ENCODE peak calls at places on chromosomes 1 and 21, in nine cellular contexts. Q is vagina, Y is BJ, N is astrocyte of the spinal cord, O is mesothelial cell of epicardium, L is neural crest cell, P is MCF 10A, H is PC-9, M is HFF-Myc. S is an unnamed sample.

GRCh38 chr1:2003564-2004131 is at the start of gene CFAP74:
- DNase-seq in P (no peak), O (peak), L (peak), M (no peak), N (no peak), Q (no peak), Y (no peak), H (peak), S (peak)

GRCh38 chr1:54273837-54274192 is 73.8 kb downstream of the MRPL37 start:
- DNase-seq in Q (no peak), L (no peak), P (no peak), O (no peak), Y (no peak), N (peak), H (no peak), M (no peak), S (no peak)

GRCh38 chr1:63148825-63149645 is 173.3 kb upstream of the FOXD3 start:
- DNase-seq in N (peak), L (peak), Y (no peak), P (peak), M (peak), Q (no peak), H (peak), O (no peak), S (no peak)

GRCh38 chr1:1779691-1780597 is 1.7 kb upstream of the NADK start:
- DNase-seq in Q (no peak), H (peak), L (no peak), N (peak), Y (no peak), M (no peak), O (no peak), P (peak), S (no peak)

GRCh38 chr1:219876798-219877209 is 51.6 kb downstream of the SLC30A10 start:
- DNase-seq in N (peak), H (no peak), Q (no peak), M (no peak), P (peak), Y (no peak), L (no peak), O (no peak), S (no peak)

GRCh38 chr1:94553323-94553730 is 11.8 kb upstream of the F3 start:
- DNase-seq in P (peak), H (no peak), L (no peak), Q (no peak), N (peak), Y (no peak), M (no peak), O (no peak), S (no peak)

GRCh38 chr21:43305336-43305665 is 121.6 kb downstream of the SIK1 start:
- DNase-seq in O (no peak), N (no peak), Q (no peak), P (no peak), H (no peak), M (no peak), L (no peak), Y (no peak), S (no peak)

GRCh38 chr1:68207129-68207689 is 25.1 kb downstream of the WLS start:
- DNase-seq in P (peak), Q (no peak), H (no peak), O (no peak), L (no peak), N (peak), M (no peak), Y (peak), S (no peak)

GRCh38 chr1:235127774-235128452 is 724 bp downstream of the TOMM20 start:
- DNase-seq in O (no peak), Y (no peak), P (no peak), L (no peak), H (no peak), N (peak), Q (no peak), M (no peak), S (no peak)

GRCh38 chr1:3636531-3636930 is 11.7 kb downstream of the TPRG1L start:
- DNase-seq in N (no peak), Y (no peak), M (no peak), P (no peak), L (no peak), H (no peak), O (no peak), Q (no peak), S (no peak)

GRCh38 chr1:159927211-159927886 is 2.0 kb upstream of the TAGLN2 start:
- DNase-seq in L (no peak), M (no peak), Y (no peak), Q (no peak), P (no peak), N (no peak), H (no peak), O (no peak), S (no peak)

GRCh38 chr1:155080250-155081228 is 1.9 kb downstream of the EFNA3 start:
- DNase-seq in O (peak), P (no peak), H (no peak), M (no peak), Q (no peak), N (no peak), Y (no peak), L (peak), S (peak)

GRCh38 chr1:225762444-225762843 is 15.2 kb upstream of the SRP9 start:
- DNase-seq in O (no peak), L (no peak), N (peak), P (no peak), H (no peak), Y (no peak), Q (no peak), M (no peak), S (no peak)

GRCh38 chr1:93824869-93825268 is 54.1 kb downstream of the DNTTIP2 start:
- DNase-seq in P (no peak), M (no peak), H (no peak), O (no peak), Y (no peak), N (peak), Q (no peak), L (no peak), S (no peak)

GRCh38 chr1:46802901-46803574 is 4.2 kb downstream of the CYP4B1 start:
- DNase-seq in Y (no peak), N (no peak), L (no peak), P (no peak), H (no peak), O (no peak), Q (peak), M (no peak), S (no peak)

GRCh38 chr1:6819641-6820040 is 34.4 kb downstream of the CAMTA1 start:
- DNase-seq in O (no peak), M (no peak), H (no peak), N (peak), P (no peak), L (no peak), Y (no peak), Q (no peak), S (no peak)

GRCh38 chr1:212667223-212668139 is 32.2 kb downstream of the BATF3 start:
- DNase-seq in P (peak), L (no peak), M (peak), H (peak), O (no peak), Y (peak), N (peak), Q (peak), S (peak)

GRCh38 chr1:209633335-209633997 is 18.8 kb downstream of the LAMB3 start:
- DNase-seq in Y (no peak), N (no peak), M (no peak), H (no peak), L (no peak), P (no peak), Q (no peak), O (no peak), S (no peak)

GRCh38 chr1:193260925-193261324 is 74.5 kb upstream of the B3GALT2 start:
- DNase-seq in Y (no peak), P (no peak), L (no peak), O (no peak), M (no peak), H (no peak), Q (no peak), N (no peak), S (no peak)

GRCh38 chr21:41396452-41397107 is 29.5 kb upstream of the MX1 start:
- DNase-seq in P (peak), M (no peak), Q (peak), O (no peak), H (peak), Y (no peak), N (no peak), L (no peak), S (no peak)

GRCh38 chr21:31198575-31198974 is 145.5 kb downstream of the TIAM1 start:
- DNase-seq in N (peak), M (no peak), Q (no peak), H (no peak), Y (no peak), L (no peak), O (no peak), P (peak), S (no peak)

DNA sequence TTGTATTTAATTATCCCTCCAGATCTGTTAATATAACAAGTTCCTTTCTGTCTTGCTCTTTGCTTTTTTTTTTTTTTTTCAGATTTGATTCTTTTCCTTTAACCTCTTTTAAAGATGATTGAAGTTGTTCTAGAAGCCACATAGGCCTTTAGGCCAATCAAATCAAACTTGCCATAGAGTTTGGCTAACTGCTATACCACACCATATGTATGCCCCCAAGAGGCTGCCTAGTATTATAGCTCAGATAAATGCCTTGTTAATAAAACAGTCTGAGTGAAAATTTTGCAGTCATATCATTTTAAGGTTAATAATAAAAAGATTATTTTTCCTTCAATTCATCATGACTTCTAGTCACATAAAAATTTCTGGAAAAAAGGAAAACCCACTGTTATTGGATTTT is 696.0 kb upstream of the CHRM3 start:
- DNase-seq in M (no peak), L (no peak), Y (no peak), P (peak), Q (no peak), H (no peak), O (no peak), N (no peak), S (no peak)
- TF ChIP-seq CTCF in M (no peak), L (no peak), Y (no peak), P (peak), Q (no peak), H (no peak), O (no peak), N (peak), S (no peak)

DNA sequence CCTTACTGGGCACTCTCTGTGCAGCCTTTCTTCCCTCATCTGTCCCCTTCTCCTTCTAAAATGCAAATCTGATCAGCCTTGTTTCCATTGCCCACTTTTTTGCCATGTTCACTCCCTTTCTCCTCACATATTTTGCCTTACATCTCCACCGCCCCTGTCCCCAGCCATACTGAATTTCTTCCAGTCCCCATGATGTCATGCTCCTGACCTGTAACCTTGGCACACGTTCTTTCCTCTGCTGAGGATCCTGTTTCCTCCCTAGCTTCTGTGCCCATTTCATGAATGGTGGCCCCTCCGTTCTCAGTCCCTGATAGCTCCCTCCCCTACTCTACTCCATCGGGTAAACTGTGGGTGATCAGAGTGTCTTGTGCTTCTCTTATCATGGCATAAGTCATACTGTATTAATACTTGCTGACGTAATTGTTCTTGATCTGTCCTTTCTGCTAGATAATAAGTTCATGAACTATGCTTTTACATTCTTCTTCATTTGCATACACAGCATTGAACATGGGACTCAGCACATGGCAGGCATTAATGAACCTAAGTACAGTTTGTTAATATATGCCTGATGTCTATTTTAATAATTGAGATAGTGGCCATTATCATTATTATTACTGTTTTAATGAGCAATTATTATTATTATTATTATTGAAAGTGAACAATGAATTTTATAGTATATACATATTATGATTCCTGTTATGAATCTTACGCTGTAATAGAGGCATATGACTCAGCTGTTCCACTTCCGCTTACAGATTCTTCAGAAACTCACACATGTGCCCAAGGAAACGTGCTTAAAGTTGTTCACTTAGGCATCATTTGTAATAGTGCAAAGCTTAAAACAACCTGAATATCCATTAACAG is 28.5 kb downstream of the MAP3K21 start:
- DNase-seq in P (no peak), H (no peak), M (no peak), Y (no peak), N (no peak), O (no peak), Q (no peak), L (no peak), S (no peak)
- TF ChIP-seq CTCF in P (no peak), H (no peak), M (no peak), Y (no peak), N (no peak), O (no peak), Q (no peak), L (no peak), S (no peak)

GRCh38 chr1:188489336-188490112 is 1660.8 kb downstream of the PLA2G4A start:
- DNase-seq in Y (no peak), P (peak), H (peak), L (no peak), O (no peak), Q (no peak), M (no peak), N (peak), S (no peak)
- TF ChIP-seq CTCF in Y (no peak), P (no peak), H (no peak), L (no peak), O (no peak), Q (no peak), M (no peak), N (no peak), S (no peak)

GRCh38 chr1:232578681-232579195 is 51.2 kb downstream of the SIPA1L2 start:
- DNase-seq in L (no peak), N (no peak), P (no peak), Q (no peak), O (no peak), Y (no peak), H (no peak), M (no peak), S (no peak)
- TF ChIP-seq CTCF in L (no peak), N (no peak), P (no peak), Q (no peak), O (no peak), Y (no peak), H (no peak), M (no peak), S (no peak)

GRCh38 chr1:115874497-115874896 is 33.6 kb upstream of the NHLH2 start:
- DNase-seq in H (no peak), Y (no peak), L (no peak), O (no peak), N (no peak), M (no peak), P (no peak), Q (no peak), S (no peak)

GRCh38 chr1:115879977-115880376 is 39.1 kb upstream of the NHLH2 start:
- DNase-seq in Y (no peak), H (no peak), O (no peak), P (peak), N (no peak), L (no peak), Q (no peak), M (no peak), S (no peak)

GRCh38 chr1:115873184-115873583 is 32.3 kb upstream of the NHLH2 start:
- DNase-seq in Q (no peak), P (no peak), N (no peak), L (no peak), H (no peak), M (no peak), Y (no peak), O (no peak), S (no peak)

GRCh38 chr1:115877511-115877910 is 36.6 kb upstream of the NHLH2 start:
- DNase-seq in Q (no peak), N (no peak), H (no peak), Y (no peak), O (no peak), M (peak), P (peak), L (no peak), S (no peak)

GRCh38 chr1:115874929-115875328 is 34.0 kb upstream of the NHLH2 start:
- DNase-seq in N (peak), P (peak), O (no peak), H (no peak), M (peak), Q (no peak), L (no peak), Y (no peak), S (no peak)
- TF ChIP-seq CTCF in N (no peak), P (no peak), O (no peak), H (no peak), M (no peak), Q (no peak), L (no peak), Y (no peak), S (no peak)

GRCh38 chr1:81781749-81782148 is 19.0 kb upstream of the ADGRL2 start:
- DNase-seq in O (no peak), P (no peak), H (no peak), Q (no peak), Y (no peak), M (no peak), L (no peak), N (no peak), S (no peak)
- TF ChIP-seq CTCF in O (no peak), P (no peak), H (no peak), Q (no peak), Y (peak), M (no peak), L (peak), N (no peak), S (no peak)

DNA sequence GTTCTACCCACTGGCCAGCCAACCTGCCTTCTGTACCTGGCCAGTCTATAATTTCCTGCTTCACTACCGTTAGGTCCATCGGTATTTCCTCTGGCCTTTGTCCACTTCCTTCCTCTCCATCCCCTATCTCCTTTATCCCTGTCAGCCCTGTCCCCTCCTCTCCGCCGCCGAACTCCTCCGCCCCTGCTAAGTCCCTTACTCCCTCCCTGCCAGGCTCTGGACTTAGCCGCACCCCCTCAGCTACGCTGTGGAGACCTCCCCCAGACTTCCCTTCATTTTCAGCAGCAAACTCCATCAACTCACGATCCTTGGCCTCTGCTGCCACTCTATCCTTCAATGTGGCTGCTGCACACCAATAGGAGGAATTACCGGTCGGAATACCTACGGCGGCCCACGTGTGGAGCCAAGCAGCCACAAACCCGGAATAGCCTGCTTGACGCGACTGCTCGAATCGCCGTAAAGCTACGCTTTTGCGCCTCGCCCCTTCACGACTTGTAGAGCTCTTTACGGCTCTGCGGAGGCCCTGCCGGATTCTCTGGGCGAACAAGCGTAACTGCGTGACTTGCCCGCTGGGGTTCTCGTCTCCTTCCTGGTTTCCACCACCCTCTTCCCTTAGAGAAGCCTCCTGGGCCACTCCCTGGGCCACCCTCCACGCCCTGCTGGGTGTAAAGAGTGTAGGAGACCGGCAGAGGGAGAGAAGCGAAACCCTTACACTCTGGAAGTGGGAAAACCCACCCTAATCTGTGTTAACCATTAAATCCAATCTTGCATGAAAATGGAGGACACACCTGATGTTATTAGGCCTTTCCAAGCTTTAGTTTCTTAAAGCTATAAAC is at the start of gene ZNHIT6:
- DNase-seq in Q (no peak), P (peak), M (peak), Y (peak), N (peak), L (peak), H (peak), O (peak), S (peak)
- TF ChIP-seq CTCF in Q (no peak), P (peak), M (peak), Y (peak), N (peak), L (peak), H (peak), O (no peak), S (peak)

GRCh38 chr1:167059045-167059728 is 31.0 kb downstream of the GPA33 start:
- DNase-seq in O (peak), H (peak), L (peak), Y (no peak), M (peak), N (peak), P (peak), Q (no peak), S (no peak)
- TF ChIP-seq CTCF in O (peak), H (peak), L (peak), Y (peak), M (peak), N (peak), P (peak), Q (peak), S (peak)

GRCh38 chr1:226870323-226871046 is at the start of gene PSEN2:
- DNase-seq in M (no peak), Q (peak), L (peak), O (peak), Y (no peak), H (peak), P (peak), N (peak), S (peak)

GRCh38 chr1:226870026-226870322 is 442 bp upstream of the PSEN2 start:
- DNase-seq in Q (no peak), M (no peak), Y (no peak), P (no peak), O (no peak), H (no peak), L (no peak), N (peak), S (no peak)

GRCh38 chr1:226871636-226872327 is 1.4 kb downstream of the PSEN2 start:
- DNase-seq in P (no peak), H (no peak), L (no peak), Y (no peak), N (no peak), Q (peak), M (no peak), O (peak), S (no peak)

GRCh38 chr1:226872455-226872854 is 2.0 kb downstream of the PSEN2 start:
- DNase-seq in L (no peak), N (peak), P (no peak), O (peak), Y (no peak), H (no peak), Q (no peak), M (no peak), S (no peak)

DNA sequence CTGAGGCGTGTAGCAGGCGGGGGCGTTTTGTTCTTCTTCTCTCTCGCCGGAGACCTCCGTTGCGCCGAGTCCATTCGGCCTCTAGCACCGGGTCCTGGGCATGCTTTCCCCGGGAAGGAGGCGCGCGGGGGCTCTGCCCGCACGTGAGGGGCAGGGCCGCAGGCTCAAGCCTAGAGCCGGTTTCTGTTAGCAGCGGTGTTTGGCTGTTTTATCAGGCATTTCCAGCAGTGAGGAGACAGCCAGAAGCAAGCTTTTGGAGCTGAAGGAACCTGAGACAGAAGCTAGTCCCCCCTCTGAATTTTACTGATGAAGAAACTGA is 590 bp downstream of the PSEN2 start:
- DNase-seq in H (no peak), Y (no peak), Q (no peak), N (no peak), P (no peak), O (no peak), L (no peak), M (no peak), S (no peak)
- TF ChIP-seq CTCF in H (no peak), Y (no peak), Q (no peak), N (no peak), P (no peak), O (no peak), L (no peak), M (no peak), S (peak)